ENCODE peak calls at places on chromosomes 5 and 9, in eight cellular contexts. H is heart right ventricle, C is aorta, L is upper lobe of left lung, P is right lobe of liver, J is SK-N-MC, A is fibroblast of lung, G is Peyer's patch. I is an unnamed sample. For H3K36me3, the result is how much of the 10 kb centered on the place peaks cover.

GRCh38 chr5:68367717-68368116 is 152.2 kb downstream of the PIK3R1 start:
- DNase-seq in J (no peak), G (no peak), H (no peak), L (no peak), A (no peak), C (no peak), P (no peak), I (no peak)

GRCh38 chr9:92561374-92562329 is 25.9 kb upstream of the ECM2 start:
- DNase-seq in H (no peak), P (no peak), A (peak), L (no peak), G (no peak), C (no peak), J (peak), I (no peak)

GRCh38 chr5:27911216-27911615 is 872.8 kb upstream of the CDH9 start:
- DNase-seq in H (no peak), P (no peak), C (no peak), A (no peak), L (no peak), J (peak), G (no peak), I (no peak)

GRCh38 chr9:116088396-116088795 is 65.2 kb upstream of the PAPPA start:
- DNase-seq in J (no peak), A (peak), P (no peak), H (no peak), G (no peak), L (no peak), C (no peak), I (no peak)

GRCh38 chr5:27708579-27708978 is 670.2 kb upstream of the CDH9 start:
- DNase-seq in P (no peak), H (no peak), J (no peak), G (no peak), A (no peak), L (no peak), C (no peak), I (no peak)

GRCh38 chr9:91193658-91194391 is 167.9 kb downstream of the AUH start:
- DNase-seq in G (peak), P (peak), L (peak), J (no peak), H (peak), A (peak), C (peak), I (peak)

GRCh38 chr9:122158202-122158601 is 1.4 kb downstream of the NDUFA8 start:
- DNase-seq in J (no peak), P (no peak), H (peak), L (no peak), C (no peak), G (no peak), A (peak), I (no peak)

GRCh38 chr9:87793292-87793691 is 67.4 kb downstream of the CTSL start:
- DNase-seq in P (no peak), J (no peak), C (no peak), H (no peak), L (no peak), G (no peak), A (peak), I (no peak)

GRCh38 chr9:124357591-124358361 is 57.5 kb downstream of the PSMB7 start:
- DNase-seq in P (no peak), L (no peak), J (no peak), C (no peak), H (no peak), A (no peak), G (no peak), I (no peak)

GRCh38 chr5:138701678-138702077 is 51.5 kb upstream of the CTNNA1 start:
- DNase-seq in C (no peak), P (no peak), L (no peak), J (no peak), A (no peak), H (no peak), G (no peak), I (no peak)

GRCh38 chr5:34740306-34740891 is 84.3 kb downstream of the RAI14 start:
- DNase-seq in G (no peak), P (no peak), L (no peak), H (peak), C (peak), A (peak), J (no peak), I (no peak)

GRCh38 chr5:17302138-17302537 is 84.7 kb downstream of the BASP1 start:
- DNase-seq in J (no peak), G (no peak), C (no peak), A (no peak), H (no peak), L (no peak), P (no peak), I (no peak)

GRCh38 chr9:71928806-71929205 is 17.4 kb downstream of the C9orf85 start:
- DNase-seq in L (no peak), A (no peak), P (no peak), J (no peak), H (no peak), C (no peak), G (no peak), I (no peak)

GRCh38 chr9:85157763-85158162 is 488.2 kb downstream of the NTRK2 start:
- DNase-seq in A (no peak), J (no peak), L (no peak), P (no peak), H (no peak), C (no peak), G (no peak), I (no peak)

GRCh38 chr9:3824589-3824988 is 298.8 kb upstream of the RFX3 start:
- DNase-seq in H (no peak), C (no peak), G (no peak), J (peak), L (no peak), P (no peak), A (no peak), I (no peak)

GRCh38 chr9:92035687-92036410 is 79.4 kb downstream of the SPTLC1 start:
- DNase-seq in J (no peak), C (no peak), L (no peak), P (no peak), H (peak), A (peak), G (no peak), I (peak)

GRCh38 chr9:137056739-137057407 is 3.0 kb upstream of the ENTPD2 start:
- DNase-seq in H (no peak), C (no peak), P (no peak), J (no peak), A (no peak), G (no peak), L (no peak), I (no peak)

GRCh38 chr9:126684965-126685465 is 71.3 kb downstream of the LMX1B start:
- DNase-seq in H (no peak), A (no peak), P (no peak), C (no peak), J (no peak), L (no peak), G (no peak), I (no peak)

GRCh38 chr9:91346644-91347043 is 15.1 kb downstream of the AUH start:
- DNase-seq in J (no peak), G (no peak), H (no peak), P (no peak), L (no peak), A (no peak), C (no peak), I (no peak)

GRCh38 chr9:92164975-92165374 is 49.8 kb upstream of the SPTLC1 start:
- DNase-seq in L (no peak), C (no peak), J (no peak), G (no peak), P (no peak), H (no peak), A (no peak), I (no peak)

GRCh38 chr9:36665921-36666429 is 93.3 kb downstream of the MELK start:
- DNase-seq in P (no peak), H (no peak), C (no peak), J (no peak), L (no peak), G (no peak), A (no peak), I (no peak)

GRCh38 chr9:121997791-121998190 is 95.3 kb downstream of the TTLL11 start:
- DNase-seq in A (peak), J (no peak), C (no peak), G (no peak), H (no peak), P (no peak), L (no peak), I (peak)

GRCh38 chr9:80811003-80811402 is 878.3 kb downstream of the TLE1 start:
- DNase-seq in L (no peak), P (no peak), H (no peak), A (peak), J (no peak), G (no peak), C (no peak), I (no peak)

GRCh38 chr9:38344566-38345324 is 47.8 kb upstream of the ALDH1B1 start:
- DNase-seq in P (no peak), H (no peak), L (peak), C (no peak), G (no peak), J (no peak), A (no peak), I (no peak)

GRCh38 chr5:163445345-163445744 is 8.0 kb downstream of the CCNG1 start:
- DNase-seq in P (no peak), L (no peak), H (no peak), J (no peak), G (no peak), A (no peak), C (no peak), I (no peak)
- H3K36me3 ChIP-seq in P (under half), L (under half), H (under half), J (half or more), G (under half), A (under half), C (under half), I (under half)

GRCh38 chr5:6744841-6745705 is 31.8 kb downstream of the TENT4A start:
- DNase-seq in J (no peak), H (no peak), G (peak), L (no peak), C (no peak), A (no peak), P (no peak), I (no peak)
- H3K27ac ChIP-seq in J (no peak), H (no peak), G (no peak), L (no peak), C (no peak), A (no peak), P (peak), I (no peak)

GRCh38 chr9:114884787-114885452 is 45.5 kb downstream of the TNFSF8 start:
- DNase-seq in H (no peak), G (peak), L (no peak), J (no peak), A (peak), P (no peak), C (no peak), I (no peak)

GRCh38 chr9:114893221-114893620 is 37.2 kb downstream of the TNFSF8 start:
- DNase-seq in A (no peak), H (no peak), G (no peak), C (no peak), P (no peak), J (no peak), L (no peak), I (no peak)

GRCh38 chr9:114889802-114890224 is 40.6 kb downstream of the TNFSF8 start:
- DNase-seq in L (peak), A (peak), G (peak), C (no peak), H (no peak), J (no peak), P (no peak), I (no peak)

GRCh38 chr9:114887963-114888362 is 42.4 kb downstream of the TNFSF8 start:
- DNase-seq in J (no peak), H (no peak), L (no peak), A (no peak), G (no peak), C (no peak), P (no peak), I (no peak)

GRCh38 chr9:114888599-114888998 is 41.8 kb downstream of the TNFSF8 start:
- DNase-seq in J (no peak), L (no peak), G (no peak), C (no peak), P (no peak), A (no peak), H (no peak), I (no peak)
- H3K4me3 ChIP-seq in J (no peak), L (no peak), G (no peak), C (no peak), P (no peak), A (no peak), H (no peak), I (no peak)

GRCh38 chr5:910769-911160 is 18.1 kb downstream of the TRIP13 start:
- DNase-seq in J (no peak), A (no peak), C (no peak), G (no peak), H (no peak), P (no peak), L (peak), I (no peak)

GRCh38 chr5:907366-907765 is 14.7 kb downstream of the TRIP13 start:
- DNase-seq in P (no peak), G (no peak), H (no peak), C (no peak), L (no peak), A (no peak), J (no peak), I (no peak)

GRCh38 chr5:908172-908571 is 15.5 kb downstream of the TRIP13 start:
- DNase-seq in A (no peak), C (no peak), J (no peak), L (peak), G (no peak), H (no peak), P (no peak), I (no peak)

GRCh38 chr5:909994-910768 is 17.5 kb downstream of the TRIP13 start:
- DNase-seq in A (no peak), H (no peak), P (peak), G (no peak), L (peak), C (no peak), J (no peak), I (no peak)

DNA sequence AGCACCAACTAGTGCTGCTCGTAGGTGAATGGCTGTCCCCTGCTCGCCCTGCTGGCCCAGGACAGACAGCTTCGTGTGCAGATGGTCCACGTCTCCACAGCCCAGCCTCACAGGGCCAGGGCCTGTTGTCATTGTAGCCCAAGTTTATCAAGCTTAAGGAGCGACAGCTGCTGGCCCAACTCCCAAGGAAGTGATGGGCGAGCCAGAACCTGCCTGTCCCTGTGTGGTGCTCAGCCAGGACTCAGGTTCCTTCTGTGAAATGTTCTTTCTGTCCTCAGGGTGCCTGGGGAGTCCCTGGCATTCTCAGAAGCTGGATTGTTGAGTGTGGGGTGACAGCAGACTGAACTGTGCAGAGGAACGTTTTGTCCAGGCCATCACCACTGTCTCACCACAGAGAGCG is 16.4 kb downstream of the TRIP13 start:
- DNase-seq in H (no peak), L (no peak), J (no peak), A (no peak), P (no peak), C (no peak), G (no peak), I (no peak)
- H3K36me3 ChIP-seq in H (under half), L (under half), J (under half), A (under half), P (under half), C (under half), G (under half), I (under half)